ENCODE peak calls at places on chromosomes 12 and 14, in nine cellular contexts. U is brain microvascular endothelial cell; K is IMR-90; H is DMS53; W is MCF 10A; C is NCI-H510A; D is small intestine; V is activated CD4-positive, alpha-beta T cell treated with anti-CD3 and anti-CD28 coated beads, Interleukin-2, amount 50 U/mL, for 48 hours; S is EL. R is an unnamed sample.

GRCh38 chr14:92726135-92726932 is 22.1 kb downstream of the LGMN start:
- DNase-seq in K (peak; percentile 89), W (peak; percentile 89), V (peak; percentile 33), U (peak; percentile 95), D (peak; percentile 92), S (peak; percentile 91), H (peak; percentile 82), C (no peak), R (no peak)

GRCh38 chr14:99271288-99271941 is 582 bp downstream of the BCL11B start:
- DNase-seq in K (no peak), V (no peak), W (no peak), U (no peak), S (no peak), D (no peak), H (no peak), C (no peak), R (no peak)

GRCh38 chr12:57340104-57340503 is 89.1 kb upstream of the STAC3 start:
- DNase-seq in V (no peak), K (peak; percentile 87), H (no peak), C (no peak), S (peak; percentile 14), U (peak; percentile 79), D (peak; percentile 14), W (no peak), R (no peak)

GRCh38 chr14:91202234-91202974 is 42.1 kb downstream of the GPR68 start:
- DNase-seq in D (no peak), U (peak; percentile 20), H (no peak), W (no peak), S (no peak), C (no peak), V (peak; percentile 35), K (no peak), R (no peak)

GRCh38 chr14:77314043-77314442 is 6.6 kb downstream of the POMT2 start:
- DNase-seq in D (no peak), C (no peak), H (no peak), K (peak; percentile 89), U (peak; percentile 26), V (no peak), S (peak; percentile 89), W (peak; percentile 78), R (no peak)

GRCh38 chr14:38255408-38255672 is 553 bp downstream of the CLEC14A start:
- DNase-seq in V (peak; percentile 5), K (no peak), W (no peak), S (no peak), C (peak; percentile 33), H (peak; percentile 63), D (peak; percentile 35), U (no peak), R (no peak)

GRCh38 chr14:56608682-56609081 is 29.1 kb downstream of the TMEM260 start:
- DNase-seq in W (peak; percentile 29), U (no peak), D (no peak), K (peak; percentile 25), C (no peak), S (no peak), H (peak; percentile 58), V (no peak), R (no peak)

GRCh38 chr14:104048758-104049496 is 36.6 kb upstream of the ASPG start:
- DNase-seq in S (no peak), H (no peak), K (no peak), U (peak; percentile 37), V (no peak), D (no peak), W (peak; percentile 21), C (no peak), R (no peak)

GRCh38 chr14:88078525-88078924 is 73.6 kb downstream of the GPR65 start:
- DNase-seq in K (no peak), U (no peak), C (no peak), W (no peak), V (no peak), D (no peak), H (no peak), S (no peak), R (no peak)

GRCh38 chr12:109735051-109735521 is 21.5 kb downstream of the FAM222A start:
- DNase-seq in D (no peak), S (no peak), W (no peak), K (no peak), U (no peak), V (no peak), C (no peak), H (no peak), R (no peak)

GRCh38 chr14:76236172-76237130 is 84.7 kb downstream of the GPATCH2L start:
- DNase-seq in K (peak; percentile 55), U (no peak), H (no peak), S (peak; percentile 9), D (no peak), W (no peak), C (no peak), V (no peak), R (no peak)

GRCh38 chr12:18158774-18159557 is 69.0 kb upstream of the RERGL start:
- DNase-seq in K (peak; percentile 25), W (peak; percentile 60), D (peak; percentile 54), V (peak; percentile 13), U (peak; percentile 45), C (no peak), H (peak; percentile 86), S (peak; percentile 46), R (peak; percentile 5)

GRCh38 chr12:87365423-87365822 is 663.8 kb downstream of the C12orf50 start:
- DNase-seq in W (no peak), S (no peak), D (no peak), K (no peak), H (peak; percentile 62), C (peak; percentile 20), V (no peak), U (no peak), R (no peak)

GRCh38 chr14:96362071-96362964 is 823 bp downstream of the ATG2B start:
- DNase-seq in K (peak; percentile 30), C (peak; percentile 57), U (peak; percentile 12), V (peak; percentile 55), W (peak; percentile 69), S (peak; percentile 23), D (peak; percentile 90), H (peak; percentile 86), R (peak; percentile 35)

GRCh38 chr12:89179983-89180382 is 172.3 kb downstream of the DUSP6 start:
- DNase-seq in V (no peak), H (peak; percentile 25), C (no peak), W (peak; percentile 100), U (peak; percentile 76), D (peak; percentile 25), S (peak; percentile 68), K (peak; percentile 73), R (no peak)

GRCh38 chr14:68685419-68686211 is 107.3 kb downstream of the ZFP36L1 start:
- DNase-seq in U (peak; percentile 63), D (peak; percentile 65), W (peak; percentile 91), S (peak; percentile 75), C (peak; percentile 24), V (peak; percentile 75), H (peak; percentile 81), K (peak; percentile 84), R (peak; percentile 70)

GRCh38 chr14:27672047-27672446 is 1074.2 kb upstream of the NOVA1 start:
- DNase-seq in C (no peak), D (no peak), V (no peak), W (no peak), H (peak; percentile 60), U (no peak), K (no peak), S (no peak), R (no peak)

GRCh38 chr14:99544971-99545370 is 59.0 kb downstream of the CCDC85C start:
- DNase-seq in H (no peak), V (no peak), D (no peak), K (no peak), C (no peak), W (no peak), U (no peak), S (no peak), R (no peak)

GRCh38 chr14:39768579-39768978 is 336.3 kb upstream of the FBXO33 start:
- DNase-seq in W (no peak), K (no peak), C (no peak), V (no peak), H (no peak), D (no peak), U (no peak), S (no peak), R (no peak)

GRCh38 chr14:95664046-95664445 is 22.2 kb upstream of the TCL1B start:
- DNase-seq in S (no peak), D (no peak), K (no peak), U (no peak), H (peak; percentile 77), V (no peak), W (no peak), C (no peak), R (no peak)

GRCh38 chr12:3725267-3726115 is 27.4 kb downstream of the CRACR2A start:
- DNase-seq in U (no peak), S (no peak), H (no peak), K (no peak), D (no peak), W (no peak), C (no peak), V (no peak), R (no peak)

GRCh38 chr14:74502236-74503019 is 8.9 kb downstream of the ISCA2 start:
- DNase-seq in H (peak; percentile 83), S (peak; percentile 33), D (peak; percentile 43), K (peak; percentile 45), W (peak; percentile 42), V (peak; percentile 24), C (peak; percentile 17), U (no peak), R (no peak)

GRCh38 chr12:9364224-9365176 is 156.3 kb upstream of the PZP start:
- DNase-seq in H (no peak), D (peak; percentile 9), V (peak; percentile 63), W (peak; percentile 59), C (no peak), S (peak; percentile 63), U (peak; percentile 73), K (peak; percentile 70), R (no peak)

GRCh38 chr14:33714527-33715222 is 236.2 kb downstream of the EGLN3 start:
- DNase-seq in D (peak; percentile 25), K (no peak), V (no peak), W (no peak), H (no peak), U (no peak), S (peak; percentile 60), C (no peak), R (no peak)

GRCh38 chr12:107912421-107913004 is 138.0 kb downstream of the ASCL4 start:
- DNase-seq in W (peak; percentile 50), D (peak; percentile 14), K (no peak), S (peak; percentile 30), U (no peak), V (peak; percentile 79), C (no peak), H (peak; percentile 41), R (peak; percentile 48)

R was measured in T-helper 9 cell.